ENCODE peak calls at places on chromosomes 1 and 21, in eight cellular contexts. Z, Y, O, Q, L, T, M and U are unnamed samples.

GRCh38 chr1:225572422-225572821 is 80.5 kb downstream of the ENAH start:
- DNase-seq in Q (no peak), Y (no peak), L (no peak), T (peak; percentile 66), Z (no peak), O (no peak), M (no peak), U (no peak)

GRCh38 chr1:27555700-27556424 is 48.1 kb downstream of the AHDC1 start:
- DNase-seq in M (peak; percentile 78), L (no peak), Q (no peak), Y (no peak), Z (no peak), T (no peak), O (no peak), U (no peak)

GRCh38 chr1:14696766-14697165 is 98.3 kb downstream of the KAZN start:
- DNase-seq in T (no peak), Z (no peak), Q (no peak), Y (no peak), L (no peak), M (no peak), O (no peak), U (no peak)

GRCh38 chr1:192445849-192446489 is 129.2 kb downstream of the RGS21 start:
- DNase-seq in L (peak; percentile 18), O (peak; percentile 29), Q (no peak), Z (peak; percentile 61), T (peak; percentile 63), M (no peak), Y (no peak), U (peak; percentile 68)

GRCh38 chr1:240666548-240667198 is 54.7 kb upstream of the GREM2 start:
- DNase-seq in Y (no peak), O (no peak), Z (no peak), Q (no peak), L (no peak), M (no peak), T (no peak), U (no peak)

GRCh38 chr1:226082959-226083302 is 20.4 kb downstream of the H3-3A start:
- DNase-seq in T (peak; percentile 33), Y (no peak), Z (peak; percentile 69), M (peak; percentile 69), Q (no peak), O (no peak), L (no peak), U (peak; percentile 70)

GRCh38 chr1:108016451-108016920 is 51.5 kb upstream of the VAV3 start:
- DNase-seq in Y (no peak), Q (no peak), M (no peak), Z (no peak), T (peak; percentile 54), L (no peak), O (no peak), U (no peak)

GRCh38 chr21:38921511-38922215 is 115.9 kb downstream of the ETS2 start:
- DNase-seq in M (no peak), Z (no peak), L (no peak), T (peak; percentile 73), Q (no peak), O (no peak), Y (no peak), U (no peak)

GRCh38 chr1:182062223-182062622 is 711 bp upstream of the ZNF648 start:
- DNase-seq in Z (no peak), Y (no peak), Q (no peak), M (no peak), O (no peak), L (no peak), T (no peak), U (no peak)

GRCh38 chr1:26288311-26288941 is 8.5 kb downstream of the SH3BGRL3 start:
- DNase-seq in Q (no peak), M (no peak), L (no peak), O (no peak), T (no peak), Y (no peak), Z (no peak), U (no peak)

DNA sequence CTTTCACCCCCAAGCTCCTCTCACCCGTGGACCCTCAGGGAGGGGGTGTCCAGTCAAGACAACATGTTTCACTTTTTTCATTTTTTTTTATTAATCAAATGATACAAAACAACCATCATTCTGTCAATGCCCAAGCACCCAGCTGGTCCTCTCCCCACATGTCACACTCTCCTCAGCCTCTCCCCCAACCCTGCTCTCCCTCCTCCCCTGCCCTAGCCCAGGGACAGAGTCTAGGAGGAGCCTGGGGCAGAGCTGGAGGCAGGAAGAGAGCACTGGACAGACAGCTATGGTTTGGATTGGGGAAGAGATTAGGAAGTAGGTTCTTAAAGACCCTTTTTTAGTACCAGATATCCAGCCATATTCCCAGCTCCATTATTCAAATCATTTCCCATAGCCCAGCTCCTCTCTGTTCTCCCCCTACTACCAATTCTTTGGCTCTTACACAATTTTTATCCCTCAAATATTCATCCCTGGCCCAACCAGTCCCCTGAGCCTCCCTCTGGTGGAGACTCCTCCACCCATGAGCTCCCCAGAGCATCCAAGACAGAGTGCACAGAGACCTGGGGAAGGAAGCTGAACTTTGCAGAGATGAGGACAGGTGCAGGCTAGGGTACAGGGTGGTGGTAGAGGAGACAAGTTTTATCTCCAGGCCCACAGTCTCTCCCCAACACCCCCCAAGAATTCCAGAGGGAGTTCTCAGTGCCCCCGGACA is 1.4 kb upstream of the S100A16 start:
- DNase-seq in M (no peak), Q (peak; percentile 8), Z (no peak), Y (no peak), O (no peak), T (no peak), L (no peak), U (no peak)
- TF ChIP-seq CTCF in M (no peak), Q (no peak), Z (no peak), Y (no peak), O (peak; percentile 20), T (peak; percentile 17), L (no peak), U (no peak)

DNA sequence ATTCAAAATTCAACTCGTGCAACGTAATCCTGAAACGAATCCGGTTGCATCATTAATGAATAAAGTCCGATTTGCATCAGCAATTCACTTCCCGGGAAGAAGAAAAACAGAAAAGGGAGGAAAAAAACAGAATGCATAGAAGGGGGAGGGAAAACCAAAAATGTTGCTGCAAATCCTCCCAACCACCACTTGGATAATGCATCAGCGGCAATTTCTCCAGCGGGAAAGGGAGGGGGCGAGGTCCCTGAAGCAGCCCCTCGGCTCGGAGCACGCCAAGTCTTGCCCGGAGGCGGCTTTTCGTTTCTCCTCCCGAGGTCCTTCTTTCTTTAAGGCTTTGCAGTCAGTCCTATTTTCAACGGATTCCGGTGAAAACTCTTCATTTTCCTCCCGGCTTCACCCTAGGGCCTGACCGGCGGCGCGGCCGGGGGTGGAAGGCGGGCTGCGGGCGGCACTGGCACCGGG is 720 bp downstream of the CDC42BPA start:
- DNase-seq in Q (peak; percentile 25), T (peak; percentile 68), M (peak; percentile 25), O (no peak), L (no peak), Z (peak; percentile 63), Y (peak; percentile 89), U (peak; percentile 61)
- TF ChIP-seq CTCF in Q (no peak), T (peak; percentile 34), M (no peak), O (peak; percentile 35), L (no peak), Z (no peak), Y (no peak), U (peak; percentile 26)

GRCh38 chr1:10764296-10764798 is 32.1 kb downstream of the CASZ1 start:
- DNase-seq in O (no peak), M (no peak), Z (no peak), Q (no peak), L (no peak), T (no peak), Y (no peak), U (no peak)

GRCh38 chr1:10765304-10765703 is 31.1 kb downstream of the CASZ1 start:
- DNase-seq in M (no peak), Q (no peak), O (no peak), L (no peak), Z (no peak), T (no peak), Y (no peak), U (no peak)

GRCh38 chr1:10767282-10767681 is 29.2 kb downstream of the CASZ1 start:
- DNase-seq in Y (no peak), Q (no peak), O (no peak), L (no peak), Z (peak; percentile 31), M (no peak), T (no peak), U (no peak)

GRCh38 chr1:10768552-10768951 is 27.9 kb downstream of the CASZ1 start:
- DNase-seq in M (no peak), T (no peak), L (no peak), Y (no peak), O (no peak), Z (no peak), Q (no peak), U (no peak)

DNA sequence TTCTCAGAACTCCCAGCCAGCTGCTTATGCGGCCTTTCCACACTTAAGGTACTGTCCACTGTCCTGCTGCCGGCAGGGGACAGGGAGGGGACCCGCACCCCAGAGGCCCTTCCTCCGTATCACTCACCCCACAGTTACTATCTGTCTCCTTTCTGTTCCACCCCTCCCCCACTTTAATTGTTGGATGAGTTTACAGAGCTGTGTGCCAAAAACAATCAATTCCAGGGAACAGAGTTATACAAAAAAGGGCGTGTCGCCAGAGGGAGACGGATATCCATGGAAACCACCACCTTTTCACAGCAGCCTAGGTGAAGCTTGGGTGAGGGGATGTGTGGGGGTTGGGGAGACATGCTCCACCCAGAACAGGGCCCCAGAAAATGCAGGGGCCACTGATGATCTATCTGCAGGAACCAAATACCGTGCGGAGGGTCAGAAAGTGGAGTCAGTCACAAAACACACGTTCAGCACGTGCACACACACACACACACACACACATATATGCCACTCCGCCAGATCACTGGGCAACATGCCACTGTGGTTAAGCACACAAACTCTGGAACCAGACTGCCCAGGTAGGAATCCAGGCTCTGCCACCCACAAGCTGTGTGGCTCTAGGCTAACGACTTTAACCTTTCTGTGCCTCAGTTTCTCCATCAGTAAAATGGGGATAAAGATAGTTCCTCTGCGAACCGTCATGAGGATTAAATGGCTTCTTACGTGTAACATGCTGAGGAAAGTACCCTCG is 30.5 kb downstream of the CASZ1 start:
- DNase-seq in Z (no peak), Y (no peak), M (no peak), O (no peak), Q (no peak), T (no peak), L (no peak), U (no peak)
- TF ChIP-seq CTCF in Z (no peak), Y (no peak), M (no peak), O (no peak), Q (no peak), T (no peak), L (no peak), U (no peak)

GRCh38 chr21:44855572-44855971 is 17.9 kb downstream of the PTTG1IP start:
- DNase-seq in Q (no peak), L (no peak), O (no peak), Z (no peak), T (no peak), Y (no peak), M (no peak), U (no peak)

GRCh38 chr21:44854391-44854663 is 19.2 kb downstream of the PTTG1IP start:
- DNase-seq in Z (no peak), Q (no peak), O (no peak), Y (no peak), T (no peak), L (no peak), M (no peak), U (no peak)

GRCh38 chr21:44856131-44856530 is 17.4 kb downstream of the PTTG1IP start:
- DNase-seq in T (no peak), Y (no peak), M (no peak), Q (no peak), Z (no peak), L (no peak), O (no peak), U (no peak)

GRCh38 chr21:44853601-44854390 is 19.7 kb downstream of the PTTG1IP start:
- DNase-seq in T (no peak), Q (no peak), Z (no peak), Y (no peak), M (no peak), L (no peak), O (no peak), U (no peak)

GRCh38 chr21:44854664-44855446 is 18.6 kb downstream of the PTTG1IP start:
- DNase-seq in M (no peak), O (no peak), L (no peak), Y (no peak), Q (no peak), Z (no peak), T (no peak), U (no peak)
- TF ChIP-seq CTCF in M (no peak), O (no peak), L (no peak), Y (no peak), Q (no peak), Z (no peak), T (no peak), U (no peak)